ENCODE peak calls at places on chromosomes 3 and 15, in six cellular contexts. One of them, this sample, is unnamed.

GRCh38 chr3:156668073-156668763 is 6.2 kb upstream of the TIPARP start:
- DNase-seq in left lobe of liver: no peak
- DNase-seq in CD8-positive, alpha-beta T cell: no peak
- DNase-seq in COR-L47: no peak
- DNase-seq in ELF-1: no peak
- DNase-seq in coronary artery: no peak
- DNase-seq in this sample: no peak

GRCh38 chr3:46607603-46608028 is 4.7 kb upstream of the FAM240A start:
- DNase-seq in CD8-positive, alpha-beta T cell: no peak
- DNase-seq in coronary artery: no peak
- DNase-seq in left lobe of liver: no peak
- DNase-seq in ELF-1: peak; percentile 73
- DNase-seq in COR-L47: no peak
- DNase-seq in this sample: no peak

GRCh38 chr15:92533298-92533697 is 122.3 kb downstream of the FAM174B start:
- DNase-seq in coronary artery: no peak
- DNase-seq in left lobe of liver: no peak
- DNase-seq in CD8-positive, alpha-beta T cell: no peak
- DNase-seq in COR-L47: no peak
- DNase-seq in ELF-1: no peak
- DNase-seq in this sample: no peak

GRCh38 chr15:65305144-65305758 is 774 bp downstream of the RNU5B-1 start:
- DNase-seq in left lobe of liver: no peak
- DNase-seq in coronary artery: no peak
- DNase-seq in COR-L47: peak; percentile 80
- DNase-seq in CD8-positive, alpha-beta T cell: no peak
- DNase-seq in ELF-1: no peak
- DNase-seq in this sample: no peak

GRCh38 chr3:69871868-69872267 is 127.7 kb upstream of the SAMMSON start:
- DNase-seq in coronary artery: no peak
- DNase-seq in ELF-1: no peak
- DNase-seq in COR-L47: no peak
- DNase-seq in left lobe of liver: no peak
- DNase-seq in CD8-positive, alpha-beta T cell: no peak
- DNase-seq in this sample: no peak

GRCh38 chr3:63905731-63906620 is 6.2 kb downstream of the SCAANT1 start:
- DNase-seq in CD8-positive, alpha-beta T cell: no peak
- DNase-seq in COR-L47: no peak
- DNase-seq in coronary artery: no peak
- DNase-seq in ELF-1: no peak
- DNase-seq in left lobe of liver: no peak
- DNase-seq in this sample: no peak

GRCh38 chr3:31142543-31142942 is 248.1 kb upstream of the GADL1 start:
- DNase-seq in COR-L47: no peak
- DNase-seq in coronary artery: no peak
- DNase-seq in ELF-1: peak; percentile 30
- DNase-seq in CD8-positive, alpha-beta T cell: no peak
- DNase-seq in left lobe of liver: no peak
- DNase-seq in this sample: no peak

GRCh38 chr3:178005961-178006360 is 530.3 kb upstream of the KCNMB2 start:
- DNase-seq in left lobe of liver: no peak
- DNase-seq in coronary artery: no peak
- DNase-seq in COR-L47: no peak
- DNase-seq in CD8-positive, alpha-beta T cell: no peak
- DNase-seq in ELF-1: no peak
- DNase-seq in this sample: no peak

GRCh38 chr3:184314700-184315505 is 497 bp downstream of the EIF4G1 start:
- DNase-seq in left lobe of liver: peak; percentile 91
- DNase-seq in coronary artery: peak; percentile 88
- DNase-seq in COR-L47: peak; percentile 65
- DNase-seq in CD8-positive, alpha-beta T cell: peak; percentile 71
- DNase-seq in ELF-1: peak; percentile 66
- DNase-seq in this sample: peak; percentile 45

GRCh38 chr3:183371672-183371968 is 56.8 kb downstream of the MCF2L2 start:
- DNase-seq in ELF-1: no peak
- DNase-seq in left lobe of liver: no peak
- DNase-seq in CD8-positive, alpha-beta T cell: no peak
- DNase-seq in coronary artery: no peak
- DNase-seq in COR-L47: no peak
- DNase-seq in this sample: no peak

GRCh38 chr3:184320099-184320445 is 5.7 kb downstream of the EIF4G1 start:
- DNase-seq in CD8-positive, alpha-beta T cell: peak; percentile 45
- DNase-seq in COR-L47: peak; percentile 74
- DNase-seq in left lobe of liver: peak; percentile 98
- DNase-seq in ELF-1: no peak
- DNase-seq in coronary artery: peak; percentile 98
- DNase-seq in this sample: peak; percentile 55

GRCh38 chr3:129504471-129505100 is 23.9 kb upstream of the RHO start:
- DNase-seq in COR-L47: no peak
- DNase-seq in left lobe of liver: no peak
- DNase-seq in coronary artery: no peak
- DNase-seq in ELF-1: no peak
- DNase-seq in CD8-positive, alpha-beta T cell: no peak
- DNase-seq in this sample: no peak

GRCh38 chr3:42746455-42747450 is 26.3 kb downstream of the CCDC13 start:
- DNase-seq in COR-L47: peak; percentile 30
- DNase-seq in coronary artery: peak; percentile 65
- DNase-seq in left lobe of liver: peak; percentile 49
- DNase-seq in ELF-1: peak; percentile 51
- DNase-seq in CD8-positive, alpha-beta T cell: no peak
- DNase-seq in this sample: no peak

GRCh38 chr3:188513662-188514328 is 359.8 kb downstream of the LPP start:
- DNase-seq in left lobe of liver: no peak
- DNase-seq in CD8-positive, alpha-beta T cell: no peak
- DNase-seq in ELF-1: peak; percentile 10
- DNase-seq in COR-L47: no peak
- DNase-seq in coronary artery: no peak
- DNase-seq in this sample: no peak

GRCh38 chr3:122559906-122560305 is 4.2 kb downstream of the PARP9 start:
- DNase-seq in ELF-1: no peak
- DNase-seq in left lobe of liver: no peak
- DNase-seq in CD8-positive, alpha-beta T cell: no peak
- DNase-seq in COR-L47: no peak
- DNase-seq in coronary artery: no peak
- DNase-seq in this sample: no peak

GRCh38 chr3:132972333-132972732 is 65.9 kb upstream of the TMEM108 start:
- DNase-seq in ELF-1: no peak
- DNase-seq in left lobe of liver: no peak
- DNase-seq in coronary artery: no peak
- DNase-seq in COR-L47: no peak
- DNase-seq in CD8-positive, alpha-beta T cell: no peak
- DNase-seq in this sample: no peak

GRCh38 chr3:24496529-24497482 is 2.2 kb upstream of the THRB start:
- DNase-seq in left lobe of liver: peak; percentile 90
- DNase-seq in COR-L47: no peak
- DNase-seq in CD8-positive, alpha-beta T cell: no peak
- DNase-seq in coronary artery: peak; percentile 91
- DNase-seq in ELF-1: peak; percentile 84
- DNase-seq in this sample: no peak

GRCh38 chr15:49270541-49271421 is 100.7 kb downstream of the GALK2 start:
- DNase-seq in left lobe of liver: no peak
- DNase-seq in ELF-1: no peak
- DNase-seq in coronary artery: peak; percentile 75
- DNase-seq in COR-L47: no peak
- DNase-seq in CD8-positive, alpha-beta T cell: no peak
- DNase-seq in this sample: no peak

GRCh38 chr3:64667138-64667537 is 20.7 kb downstream of the ADAMTS9 start:
- DNase-seq in left lobe of liver: no peak
- DNase-seq in ELF-1: no peak
- DNase-seq in COR-L47: no peak
- DNase-seq in coronary artery: no peak
- DNase-seq in CD8-positive, alpha-beta T cell: no peak
- DNase-seq in this sample: no peak

GRCh38 chr15:46304320-46304719 is 669.5 kb downstream of the SQOR start:
- DNase-seq in ELF-1: peak; percentile 19
- DNase-seq in COR-L47: peak; percentile 8
- DNase-seq in CD8-positive, alpha-beta T cell: no peak
- DNase-seq in coronary artery: no peak
- DNase-seq in left lobe of liver: no peak
- DNase-seq in this sample: no peak

GRCh38 chr15:61951949-61952348 is 108.3 kb downstream of the VPS13C start:
- DNase-seq in COR-L47: no peak
- DNase-seq in ELF-1: no peak
- DNase-seq in CD8-positive, alpha-beta T cell: no peak
- DNase-seq in left lobe of liver: no peak
- DNase-seq in coronary artery: no peak
- DNase-seq in this sample: no peak

GRCh38 chr15:63970723-63971426 is 75.4 kb downstream of the DAPK2 start:
- DNase-seq in ELF-1: no peak
- DNase-seq in CD8-positive, alpha-beta T cell: no peak
- DNase-seq in COR-L47: no peak
- DNase-seq in coronary artery: peak; percentile 43
- DNase-seq in left lobe of liver: peak; percentile 34
- DNase-seq in this sample: no peak

GRCh38 chr3:126257174-126257573 is 76.8 kb upstream of the ALDH1L1 start:
- DNase-seq in COR-L47: no peak
- DNase-seq in CD8-positive, alpha-beta T cell: no peak
- DNase-seq in ELF-1: no peak
- DNase-seq in coronary artery: no peak
- DNase-seq in left lobe of liver: no peak
- DNase-seq in this sample: no peak

GRCh38 chr3:195064300-195064931 is 206.5 kb downstream of the XXYLT1 start:
- DNase-seq in COR-L47: no peak
- DNase-seq in CD8-positive, alpha-beta T cell: no peak
- DNase-seq in left lobe of liver: no peak
- DNase-seq in ELF-1: no peak
- DNase-seq in coronary artery: no peak
- DNase-seq in this sample: no peak

GRCh38 chr3:138468451-138468850 is 34.0 kb downstream of the ESYT3 start:
- DNase-seq in left lobe of liver: peak; percentile 37
- DNase-seq in COR-L47: no peak
- DNase-seq in CD8-positive, alpha-beta T cell: no peak
- DNase-seq in coronary artery: no peak
- DNase-seq in ELF-1: no peak
- DNase-seq in this sample: no peak

GRCh38 chr15:67472957-67473356 is 48.0 kb upstream of the C15orf61 start:
- DNase-seq in CD8-positive, alpha-beta T cell: no peak
- DNase-seq in COR-L47: no peak
- DNase-seq in left lobe of liver: no peak
- DNase-seq in ELF-1: no peak
- DNase-seq in coronary artery: no peak
- DNase-seq in this sample: no peak

GRCh38 chr3:190481779-190482178 is 32.1 kb upstream of the TMEM207 start:
- DNase-seq in COR-L47: no peak
- DNase-seq in CD8-positive, alpha-beta T cell: no peak
- DNase-seq in coronary artery: no peak
- DNase-seq in ELF-1: no peak
- DNase-seq in left lobe of liver: no peak
- DNase-seq in this sample: no peak

GRCh38 chr3:157529751-157530150 is 26.5 kb upstream of the VEPH1 start:
- DNase-seq in CD8-positive, alpha-beta T cell: no peak
- DNase-seq in left lobe of liver: no peak
- DNase-seq in ELF-1: no peak
- DNase-seq in coronary artery: no peak
- DNase-seq in COR-L47: no peak
- DNase-seq in this sample: no peak

GRCh38 chr15:93035953-93036810 is 52.8 kb downstream of the RGMA start:
- DNase-seq in COR-L47: peak; percentile 33
- DNase-seq in left lobe of liver: no peak
- DNase-seq in CD8-positive, alpha-beta T cell: peak; percentile 48
- DNase-seq in coronary artery: peak; percentile 76
- DNase-seq in ELF-1: peak; percentile 57
- DNase-seq in this sample: no peak

This sample was measured in esophagus squamous epithelium.